ENCODE peak calls at places on chromosomes 13 and 19, in eight cellular contexts. O is H9, H is body of pancreas, J is neural progenitor cell, Z is left lung, M is foreskin keratinocyte, V is left ventricle myocardium inferior, G is PC-3. K is an unnamed sample.

GRCh38 chr19:10021446-10021845 is 8.2 kb downstream of the RDH8 start:
- DNase-seq in O (no peak), H (no peak), J (no peak), Z (no peak), M (no peak), V (no peak), G (no peak), K (no peak)

GRCh38 chr19:23996549-23996948 is 81.9 kb downstream of the ZNF726 start:
- DNase-seq in O (peak; percentile 28), H (no peak), J (peak; percentile 23), Z (no peak), M (no peak), V (no peak), G (peak; percentile 20), K (no peak)

GRCh38 chr13:39886336-39886735 is 230.9 kb downstream of the COG6 start:
- DNase-seq in O (no peak), H (no peak), J (no peak), Z (no peak), M (no peak), V (no peak), G (no peak), K (no peak)

GRCh38 chr13:30762643-30763042 is 27.3 kb downstream of the ALOX5AP start:
- DNase-seq in O (no peak), H (no peak), J (no peak), Z (no peak), M (no peak), V (no peak), G (no peak), K (no peak)

GRCh38 chr19:55593096-55593772 is 6.1 kb downstream of the FIZ1 start:
- DNase-seq in O (peak; percentile 55), H (no peak), J (no peak), Z (peak; percentile 71), M (no peak), V (no peak), G (no peak), K (no peak)

GRCh38 chr19:1206063-1206732 is 620 bp downstream of the STK11 start:
- DNase-seq in O (no peak), H (no peak), J (peak; percentile 50), Z (peak; percentile 83), M (no peak), V (no peak), G (no peak), K (no peak)

GRCh38 chr13:113668491-113668971 is 1.5 kb downstream of the GRK1 start:
- DNase-seq in O (no peak), H (no peak), J (no peak), Z (peak; percentile 71), M (no peak), V (peak; percentile 4), G (no peak), K (peak; percentile 61)

GRCh38 chr13:114100446-114101320 is 31.7 kb downstream of the RASA3 start:
- DNase-seq in O (no peak), H (peak; percentile 51), J (no peak), Z (peak; percentile 75), M (no peak), V (no peak), G (no peak), K (peak; percentile 44)

GRCh38 chr19:45553464-45553863 is 31.1 kb downstream of the OPA3 start:
- DNase-seq in O (peak; percentile 87), H (peak; percentile 59), J (peak; percentile 85), Z (no peak), M (no peak), V (no peak), G (no peak), K (no peak)

DNA sequence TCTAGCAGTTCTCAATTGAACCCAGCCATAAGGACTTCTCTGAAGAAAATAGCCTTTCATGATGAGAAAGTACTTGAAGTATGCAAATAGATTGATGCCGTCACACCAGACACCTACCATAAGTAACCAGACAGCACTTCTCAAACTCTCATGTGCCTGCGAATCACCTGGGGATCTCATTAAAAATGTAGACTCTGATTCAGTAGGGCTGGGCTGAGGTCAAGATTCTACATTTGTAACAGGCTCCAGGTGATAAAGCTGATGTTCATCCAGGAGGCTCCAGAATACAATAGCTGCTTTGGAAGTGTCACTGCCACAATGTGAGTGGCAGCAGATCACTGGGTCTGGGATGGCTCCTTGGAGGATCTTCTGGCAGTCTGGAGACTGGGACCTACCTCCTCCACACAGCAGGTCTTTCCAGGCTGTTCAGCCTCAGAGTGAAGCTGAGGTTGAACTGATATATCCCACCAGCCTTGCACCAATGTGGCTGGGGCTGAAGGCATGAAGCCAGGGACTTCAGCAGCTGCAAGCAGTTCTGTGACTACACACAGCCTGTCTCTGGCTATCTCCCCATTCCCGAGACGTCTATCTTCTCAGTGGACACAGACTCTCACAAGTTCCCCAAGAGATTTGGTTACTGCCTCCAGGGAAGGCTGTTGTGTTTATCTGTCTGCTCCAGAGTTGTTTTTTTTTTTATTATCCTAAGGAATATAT is 9.1 kb downstream of the MBNL2 start:
- DNase-seq in O (no peak), H (no peak), J (no peak), Z (no peak), M (peak; percentile 42), V (no peak), G (no peak), K (no peak)
- H3K27ac ChIP-seq in O (no peak overlapping the region), H (no peak overlapping the region), J (no peak overlapping the region), Z (no peak overlapping the region), M (no peak overlapping the region), V (peak overlapping the region; percentile 36), G (no peak overlapping the region), K (no peak overlapping the region)

DNA sequence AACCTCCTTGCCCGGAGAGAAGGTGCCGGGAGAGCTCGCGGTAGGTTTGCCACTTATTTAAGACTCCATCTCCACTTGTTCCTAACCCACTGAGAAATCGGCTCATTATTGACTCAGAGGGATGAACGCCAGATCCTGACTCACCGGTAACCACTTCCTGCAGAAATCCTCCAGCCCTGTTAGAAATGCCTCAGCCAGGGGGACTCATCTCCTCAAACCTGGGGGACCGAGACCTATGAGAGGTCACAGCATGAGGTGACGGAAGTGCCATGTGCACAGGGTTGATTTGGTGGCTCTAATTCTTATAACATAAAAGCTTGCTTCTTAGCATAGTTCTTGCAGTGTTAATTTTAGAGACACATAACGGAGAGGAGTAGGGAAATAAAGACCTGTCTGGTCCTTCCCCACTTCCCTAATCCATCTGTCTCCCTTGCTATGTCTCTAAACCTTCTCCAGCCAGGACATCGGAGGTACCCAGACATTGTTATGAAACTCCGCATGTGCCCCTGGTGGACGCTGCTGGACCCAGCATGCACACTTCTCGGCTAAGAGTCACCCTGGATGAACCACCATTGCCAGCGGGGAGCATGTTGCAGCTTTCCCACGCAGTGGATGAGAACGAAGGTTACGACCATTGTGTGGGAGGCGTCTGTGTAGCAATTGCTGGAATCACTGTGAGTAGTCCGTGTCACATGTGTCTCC is 158.9 kb downstream of the EFNB2 start:
- DNase-seq in O (no peak), H (peak; percentile 6), J (no peak), Z (no peak), M (peak; percentile 93), V (no peak), G (peak; percentile 91), K (no peak)
- TF ChIP-seq CTCF in O (peak; percentile 37), H (no peak), J (peak; percentile 24), Z (no peak), M (peak; percentile 37), V (no peak), G (no peak), K (no peak)

GRCh38 chr13:75469087-75469486 is 12.9 kb downstream of the TBC1D4 start:
- DNase-seq in O (peak; percentile 52), H (no peak), J (peak; percentile 14), Z (no peak), M (peak; percentile 62), V (no peak), G (no peak), K (no peak)

GRCh38 chr13:75468602-75469001 is 13.4 kb downstream of the TBC1D4 start:
- DNase-seq in O (no peak), H (no peak), J (no peak), Z (no peak), M (no peak), V (no peak), G (no peak), K (no peak)

GRCh38 chr13:75470676-75471075 is 11.3 kb downstream of the TBC1D4 start:
- DNase-seq in O (no peak), H (no peak), J (no peak), Z (no peak), M (no peak), V (no peak), G (no peak), K (no peak)

GRCh38 chr13:75474956-75475355 is 7.0 kb downstream of the TBC1D4 start:
- DNase-seq in O (no peak), H (no peak), J (no peak), Z (no peak), M (no peak), V (no peak), G (no peak), K (no peak)

GRCh38 chr13:75473472-75473871 is 8.5 kb downstream of the TBC1D4 start:
- DNase-seq in O (no peak), H (no peak), J (no peak), Z (no peak), M (no peak), V (no peak), G (no peak), K (no peak)
- H3K27ac ChIP-seq in O (no peak overlapping the region), H (no peak overlapping the region), J (no peak overlapping the region), Z (no peak overlapping the region), M (no peak overlapping the region), V (peak overlapping the region; percentile 47), G (no peak overlapping the region), K (no peak overlapping the region)

GRCh38 chr19:6071840-6072239 is 38.5 kb downstream of the RFX2 start:
- DNase-seq in O (no peak), H (no peak), J (no peak), Z (no peak), M (no peak), V (no peak), G (no peak), K (no peak)

GRCh38 chr19:6073858-6074708 is 36.2 kb downstream of the RFX2 start:
- DNase-seq in O (no peak), H (no peak), J (no peak), Z (no peak), M (no peak), V (no peak), G (no peak), K (peak; percentile 48)

GRCh38 chr19:6076675-6077463 is 33.4 kb downstream of the RFX2 start:
- DNase-seq in O (no peak), H (no peak), J (no peak), Z (no peak), M (peak; percentile 92), V (no peak), G (peak; percentile 82), K (no peak)

GRCh38 chr19:6076291-6076665 is 34.0 kb downstream of the RFX2 start:
- DNase-seq in O (no peak), H (no peak), J (no peak), Z (no peak), M (no peak), V (no peak), G (no peak), K (no peak)

DNA sequence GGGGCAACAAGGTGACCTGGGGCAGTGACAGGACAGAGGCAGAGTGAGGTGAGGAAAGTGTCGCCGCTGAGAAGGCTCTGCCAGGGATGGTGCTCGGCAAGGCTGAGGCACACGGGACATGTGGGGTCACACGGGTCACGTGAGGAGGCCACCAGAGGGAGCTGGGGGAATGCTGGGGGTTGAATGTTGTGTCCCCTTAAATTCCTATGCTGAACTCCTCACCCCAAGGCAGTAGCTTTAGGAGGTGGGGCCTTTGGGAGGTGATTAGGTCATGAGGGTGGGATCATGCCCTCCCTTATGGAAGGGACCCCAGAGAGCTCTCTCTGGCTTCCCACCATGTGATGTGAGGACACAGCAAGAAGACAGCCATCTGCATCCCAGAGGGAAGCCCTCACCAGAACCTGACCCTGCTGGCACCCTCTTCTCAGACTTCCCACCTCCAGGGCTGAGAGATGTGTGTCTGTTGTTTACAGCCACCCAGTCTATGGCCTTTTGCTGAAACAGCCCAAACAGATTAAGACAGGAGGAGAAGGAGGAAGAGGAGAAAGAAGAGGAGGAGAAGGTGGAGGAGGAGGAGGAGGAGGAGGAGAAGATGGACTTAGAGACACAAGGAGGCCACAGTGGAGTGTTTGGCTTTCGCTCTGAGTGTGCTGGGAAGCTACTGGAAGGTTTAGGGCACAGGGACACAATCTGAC is 35.4 kb downstream of the RFX2 start:
- DNase-seq in O (no peak), H (no peak), J (no peak), Z (no peak), M (no peak), V (no peak), G (no peak), K (no peak)
- TF ChIP-seq CTCF in O (no peak), H (no peak), J (no peak), Z (no peak), M (no peak), V (no peak), G (no peak), K (no peak)

K was measured in upper lobe of right lung.